ENCODE peak calls at places on chromosomes 5 and 9, in six cellular contexts. A, S, E, Z, M and X are unnamed samples.

GRCh38 chr9:125433461-125434001 is 171.9 kb downstream of the GAPVD1 start:
- DNase-seq in A (no peak), S (no peak), E (no peak), Z (peak), M (peak), X (no peak)

GRCh38 chr9:21709464-21710058 is 92.9 kb upstream of the MTAP start:
- DNase-seq in A (peak), S (no peak), E (no peak), Z (peak), M (no peak), X (no peak)

GRCh38 chr9:83432104-83432627 is 106.0 kb downstream of the FRMD3 start:
- DNase-seq in A (peak), S (peak), E (peak), Z (peak), M (no peak), X (peak)

GRCh38 chr5:1419476-1420210 is 25.6 kb downstream of the SLC6A3 start:
- DNase-seq in A (no peak), S (no peak), E (no peak), Z (no peak), M (no peak), X (no peak)

GRCh38 chr9:100028201-100028784 is 70.5 kb downstream of the ERP44 start:
- DNase-seq in A (peak), S (peak), E (peak), Z (peak), M (peak), X (peak)

GRCh38 chr5:65034782-65035181 is 266.1 kb downstream of the CWC27 start:
- DNase-seq in A (no peak), S (no peak), E (no peak), Z (no peak), M (peak), X (peak)

GRCh38 chr5:22669345-22669744 is 183.8 kb downstream of the CDH12 start:
- DNase-seq in A (no peak), S (no peak), E (no peak), Z (no peak), M (no peak), X (no peak)

GRCh38 chr5:98599016-98599415 is 174.4 kb upstream of the RGMB start:
- DNase-seq in A (no peak), S (no peak), E (no peak), Z (no peak), M (no peak), X (no peak)

GRCh38 chr5:133427121-133427777 is 185.1 kb downstream of the FSTL4 start:
- DNase-seq in A (no peak), S (no peak), E (no peak), Z (no peak), M (no peak), X (no peak)

GRCh38 chr5:34474573-34475021 is 181.5 kb upstream of the RAI14 start:
- DNase-seq in A (peak), S (peak), E (no peak), Z (peak), M (no peak), X (peak)

GRCh38 chr5:52948418-52949076 is 40.6 kb upstream of the ITGA2 start:
- DNase-seq in A (peak), S (peak), E (no peak), Z (peak), M (peak), X (peak)

GRCh38 chr5:125612356-125613149 is 810.7 kb upstream of the GRAMD2B start:
- DNase-seq in A (peak), S (no peak), E (no peak), Z (peak), M (no peak), X (peak)

GRCh38 chr5:179900206-179900605 is 7.5 kb downstream of the TBC1D9B start:
- DNase-seq in A (no peak), S (no peak), E (no peak), Z (no peak), M (no peak), X (no peak)

GRCh38 chr5:2185646-2186471 is 303.1 kb upstream of the IRX4 start:
- DNase-seq in A (no peak), S (no peak), E (no peak), Z (no peak), M (no peak), X (no peak)

GRCh38 chr9:114408646-114409045 is 20.9 kb upstream of the AKNA start:
- DNase-seq in A (no peak), S (no peak), E (no peak), Z (no peak), M (no peak), X (no peak)

GRCh38 chr5:141992349-141992963 is 20.4 kb downstream of the GNPDA1 start:
- DNase-seq in A (peak), S (peak), E (no peak), Z (peak), M (peak), X (peak)

GRCh38 chr5:83927140-83927733 is 206.6 kb upstream of the HAPLN1 start:
- DNase-seq in A (peak), S (peak), E (peak), Z (peak), M (peak), X (peak)

GRCh38 chr5:157046041-157046440 is 12.9 kb downstream of the HAVCR1 start:
- DNase-seq in A (peak), S (peak), E (no peak), Z (no peak), M (no peak), X (peak)

GRCh38 chr5:9621379-9621903 is 8.7 kb downstream of the TAS2R1 start:
- DNase-seq in A (no peak), S (peak), E (no peak), Z (no peak), M (no peak), X (no peak)

GRCh38 chr5:177111720-177112394 is 21.7 kb upstream of the NSD1 start:
- DNase-seq in A (peak), S (peak), E (no peak), Z (peak), M (peak), X (peak)

GRCh38 chr5:153636713-153637112 is 146.2 kb downstream of the GRIA1 start:
- DNase-seq in A (no peak), S (no peak), E (no peak), Z (no peak), M (no peak), X (no peak)

GRCh38 chr9:35679766-35680330 is 6.1 kb downstream of the CA9 start:
- DNase-seq in A (no peak), S (no peak), E (no peak), Z (no peak), M (no peak), X (no peak)

GRCh38 chr5:141003791-141004601 is 37.7 kb downstream of the PCDHAC2 start:
- DNase-seq in A (peak), S (peak), E (peak), Z (no peak), M (no peak), X (peak)

GRCh38 chr9:80867731-80868130 is 821.6 kb downstream of the TLE1 start:
- DNase-seq in A (no peak), S (peak), E (no peak), Z (no peak), M (no peak), X (no peak)

GRCh38 chr5:14379739-14380497 is 201.7 kb upstream of the OTULINL start:
- DNase-seq in A (no peak), S (no peak), E (no peak), Z (no peak), M (no peak), X (no peak)

GRCh38 chr9:94076557-94076956 is 7.7 kb upstream of the PTPDC1 start:
- DNase-seq in A (no peak), S (no peak), E (no peak), Z (no peak), M (no peak), X (no peak)

GRCh38 chr9:70830618-70831017 is 290.8 kb downstream of the TRPM3 start:
- DNase-seq in A (no peak), S (no peak), E (no peak), Z (peak), M (no peak), X (no peak)

GRCh38 chr5:167822241-167822640 is 469.2 kb upstream of the WWC1 start:
- DNase-seq in A (no peak), S (no peak), E (no peak), Z (no peak), M (no peak), X (no peak)

GRCh38 chr5:179577286-179577960 is 27.1 kb downstream of the RUFY1 start:
- DNase-seq in A (no peak), S (no peak), E (no peak), Z (no peak), M (no peak), X (no peak)

GRCh38 chr9:25678147-25678666 is at the start of gene TUSC1:
- DNase-seq in A (peak), S (peak), E (peak), Z (peak), M (peak), X (peak)

GRCh38 chr9:83649080-83649479 is 26.1 kb downstream of the IDNK start:
- DNase-seq in A (peak), S (peak), E (peak), Z (peak), M (peak), X (peak)

GRCh38 chr9:37350486-37351190 is 71.9 kb upstream of the GRHPR start:
- DNase-seq in A (no peak), S (no peak), E (no peak), Z (no peak), M (no peak), X (no peak)

GRCh38 chr5:176474476-176474875 is 26.3 kb downstream of the FAF2 start:
- DNase-seq in A (no peak), S (no peak), E (no peak), Z (no peak), M (no peak), X (no peak)

GRCh38 chr5:139271201-139272027 is 22.1 kb upstream of the MATR3 start:
- DNase-seq in A (no peak), S (peak), E (no peak), Z (peak), M (no peak), X (no peak)